ENCODE peak calls at places on chromosomes 6 and 20, in six cellular contexts. P is A673, U is cardiac muscle cell, W is AG09319, V is A549, Z is fibroblast of lung. R is an unnamed sample.

GRCh38 chr6:125658759-125659431 is 90.5 kb upstream of the HEY2 start:
- DNase-seq in P (no peak), U (peak), W (no peak), V (peak), Z (no peak), R (no peak)

GRCh38 chr20:1273366-1273765 is 7.3 kb downstream of the SNPH start:
- DNase-seq in P (no peak), U (no peak), W (no peak), V (no peak), Z (no peak), R (no peak)

GRCh38 chr6:130282234-130282995 is 59.7 kb upstream of the SAMD3 start:
- DNase-seq in P (peak), U (peak), W (no peak), V (no peak), Z (peak), R (peak)

GRCh38 chr6:43089874-43090556 is 13.9 kb downstream of the PTK7 start:
- DNase-seq in P (no peak), U (no peak), W (no peak), V (no peak), Z (peak), R (no peak)

GRCh38 chr6:163554663-163555062 is 140.1 kb downstream of the QKI start:
- DNase-seq in P (peak), U (peak), W (peak), V (peak), Z (peak), R (no peak)

GRCh38 chr6:129345890-129346289 is 364.1 kb downstream of the ARHGAP18 start:
- DNase-seq in P (no peak), U (peak), W (no peak), V (no peak), Z (peak), R (no peak)

GRCh38 chr20:48957521-48957920 is 36.0 kb downstream of the ARFGEF2 start:
- DNase-seq in P (no peak), U (peak), W (no peak), V (no peak), Z (no peak), R (no peak)

GRCh38 chr6:136526196-136526930 is 23.9 kb downstream of the MAP7 start:
- DNase-seq in P (peak), U (peak), W (no peak), V (peak), Z (peak), R (peak)

GRCh38 chr6:1611572-1612385 is 2.1 kb downstream of the FOXC1 start:
- DNase-seq in P (peak), U (peak), W (no peak), V (peak), Z (peak), R (no peak)

GRCh38 chr6:15592610-15593009 is 70.2 kb downstream of the DTNBP1 start:
- DNase-seq in P (no peak), U (no peak), W (no peak), V (no peak), Z (no peak), R (no peak)

GRCh38 chr20:41003143-41003932 is 25.3 kb upstream of the TOP1 start:
- DNase-seq in P (peak), U (peak), W (peak), V (peak), Z (peak), R (peak)

GRCh38 chr6:126444874-126445273 is 105.0 kb downstream of the CENPW start:
- DNase-seq in P (no peak), U (no peak), W (no peak), V (no peak), Z (peak), R (peak)

GRCh38 chr6:125886914-125887313 is 69.7 kb upstream of the HINT3 start:
- DNase-seq in P (no peak), U (no peak), W (no peak), V (no peak), Z (no peak), R (no peak)

GRCh38 chr6:79313254-79313653 is 78.8 kb upstream of the HMGN3 start:
- DNase-seq in P (no peak), U (no peak), W (no peak), V (peak), Z (no peak), R (no peak)

GRCh38 chr20:4780245-4780644 is 58.5 kb downstream of the PRND start:
- DNase-seq in P (no peak), U (no peak), W (no peak), V (peak), Z (no peak), R (no peak)

GRCh38 chr6:131946992-131947955 is 3.9 kb downstream of the CCN2 start:
- DNase-seq in P (no peak), U (peak), W (no peak), V (peak), Z (peak), R (peak)

GRCh38 chr20:57323034-57323433 is 6.6 kb upstream of the SPO11 start:
- DNase-seq in P (peak), U (peak), W (no peak), V (no peak), Z (no peak), R (peak)

GRCh38 chr6:163038317-163038716 is 310.5 kb downstream of the PACRG start:
- DNase-seq in P (no peak), U (no peak), W (no peak), V (no peak), Z (no peak), R (no peak)

GRCh38 chr20:36770680-36771079 is 2.9 kb downstream of the DSN1 start:
- DNase-seq in P (no peak), U (no peak), W (no peak), V (no peak), Z (no peak), R (no peak)

GRCh38 chr6:163311830-163312229 is 102.7 kb upstream of the QKI start:
- DNase-seq in P (no peak), U (no peak), W (no peak), V (peak), Z (no peak), R (no peak)

GRCh38 chr6:88161921-88162320 is 4.2 kb downstream of the CNR1 start:
- DNase-seq in P (no peak), U (no peak), W (no peak), V (no peak), Z (no peak), R (no peak)

GRCh38 chr6:27019651-27020552 is 227.6 kb upstream of the PRSS16 start:
- DNase-seq in P (peak), U (peak), W (peak), V (peak), Z (peak), R (peak)

GRCh38 chr6:88609973-88610372 is 353.4 kb downstream of the RNGTT start:
- DNase-seq in P (no peak), U (no peak), W (no peak), V (no peak), Z (no peak), R (no peak)

GRCh38 chr6:71589254-71589653 is 297.1 kb upstream of the RIMS1 start:
- DNase-seq in P (no peak), U (no peak), W (no peak), V (no peak), Z (no peak), R (no peak)

GRCh38 chr6:105346052-105346451 is 56.8 kb downstream of the PREP start:
- DNase-seq in P (peak), U (peak), W (no peak), V (peak), Z (peak), R (peak)

GRCh38 chr6:38371312-38371672 is 268.4 kb downstream of the BTBD9 start:
- DNase-seq in P (no peak), U (no peak), W (no peak), V (no peak), Z (no peak), R (no peak)

GRCh38 chr6:134720353-134721094 is 229.4 kb downstream of the ALDH8A1 start:
- DNase-seq in P (peak), U (peak), W (no peak), V (no peak), Z (no peak), R (no peak)

GRCh38 chr20:56187791-56188190 is 60.7 kb upstream of the MC3R start:
- DNase-seq in P (peak), U (no peak), W (no peak), V (peak), Z (no peak), R (no peak)
- TF ChIP-seq CTCF in P (peak), U (no peak), W (no peak), V (no peak), Z (no peak), R (no peak)

GRCh38 chr6:168039301-168039700 is 39.7 kb downstream of the FRMD1 start:
- DNase-seq in P (no peak), U (no peak), W (no peak), V (no peak), Z (no peak), R (no peak)
- TF ChIP-seq CTCF in P (no peak), U (no peak), W (no peak), V (no peak), Z (no peak), R (no peak)

GRCh38 chr6:113381957-113382356 is 475.2 kb upstream of the MARCKS start:
- DNase-seq in P (peak), U (peak), W (no peak), V (no peak), Z (peak), R (peak)
- TF ChIP-seq CTCF in P (no peak), U (no peak), W (no peak), V (no peak), Z (no peak), R (no peak)

GRCh38 chr6:93829009-93829408 is 409.6 kb upstream of the EPHA7 start:
- DNase-seq in P (no peak), U (no peak), W (no peak), V (no peak), Z (no peak), R (no peak)

GRCh38 chr6:93823489-93823888 is 404.1 kb upstream of the EPHA7 start:
- DNase-seq in P (no peak), U (no peak), W (no peak), V (no peak), Z (no peak), R (no peak)

GRCh38 chr6:93828553-93828952 is 409.2 kb upstream of the EPHA7 start:
- DNase-seq in P (no peak), U (no peak), W (no peak), V (no peak), Z (no peak), R (no peak)

GRCh38 chr6:93827728-93828127 is 408.4 kb upstream of the EPHA7 start:
- DNase-seq in P (no peak), U (no peak), W (no peak), V (no peak), Z (no peak), R (no peak)

GRCh38 chr6:93825950-93826349 is 406.6 kb upstream of the EPHA7 start:
- DNase-seq in P (no peak), U (no peak), W (no peak), V (no peak), Z (no peak), R (no peak)
- TF ChIP-seq CTCF in P (no peak), U (no peak), W (no peak), V (no peak), Z (no peak), R (no peak)

R was measured in retinal pigment epithelial cell.